ENCODE peak calls at places on chromosomes 3 and 15, in ten cellular contexts. Z, M, K, B, I, H, U, W, F and R are unnamed samples.

GRCh38 chr15:58521293-58521991 is 89.7 kb downstream of the LIPC start:
- DNase-seq in Z (no peak), I (no peak), M (peak), U (peak), W (peak), F (peak), H (no peak), K (no peak), B (peak), R (peak)

GRCh38 chr3:11154953-11155325 is 646 bp downstream of the HRH1 start:
- DNase-seq in K (no peak), U (no peak), I (no peak), Z (no peak), H (no peak), F (no peak), W (peak), M (no peak), B (peak), R (no peak)

GRCh38 chr3:122074621-122075265 is 19.6 kb downstream of the CD86 start:
- DNase-seq in W (no peak), U (no peak), B (no peak), H (no peak), I (peak), F (peak), M (no peak), K (no peak), Z (no peak), R (no peak)

GRCh38 chr3:112059497-112059896 is 25.0 kb downstream of the TMPRSS7 start:
- DNase-seq in Z (no peak), U (no peak), I (no peak), H (no peak), F (no peak), K (no peak), B (no peak), M (no peak), W (no peak), R (no peak)

GRCh38 chr3:185089343-185089742 is 63.5 kb downstream of the C3orf70 start:
- DNase-seq in W (no peak), Z (no peak), K (no peak), F (no peak), B (peak), M (no peak), I (no peak), H (no peak), U (no peak), R (no peak)

GRCh38 chr3:77536038-77536775 is 496.3 kb downstream of the ROBO2 start:
- DNase-seq in Z (no peak), K (no peak), W (peak), I (no peak), M (no peak), B (no peak), H (no peak), U (no peak), F (no peak), R (no peak)

GRCh38 chr3:179432021-179432420 is 19.2 kb downstream of the GNB4 start:
- DNase-seq in W (no peak), I (peak), H (no peak), K (no peak), Z (no peak), F (peak), U (no peak), B (no peak), M (no peak), R (no peak)

GRCh38 chr3:155745795-155746550 is 1.1 kb upstream of the PLCH1 start:
- DNase-seq in U (no peak), H (no peak), F (no peak), W (peak), Z (peak), M (peak), B (no peak), I (no peak), K (no peak), R (peak)

GRCh38 chr3:7779331-7779730 is 722.3 kb upstream of the LMCD1 start:
- DNase-seq in M (no peak), B (no peak), K (no peak), H (no peak), F (no peak), W (no peak), U (no peak), I (no peak), Z (no peak), R (no peak)

GRCh38 chr3:116314476-116314875 is 130.8 kb downstream of the LSAMP start:
- DNase-seq in W (no peak), K (no peak), F (no peak), B (no peak), U (peak), I (no peak), H (no peak), M (no peak), Z (no peak), R (no peak)

GRCh38 chr15:57388199-57388863 is 12.0 kb downstream of the CGNL1 start:
- DNase-seq in W (no peak), F (no peak), U (no peak), H (no peak), I (no peak), M (peak), B (no peak), Z (no peak), K (no peak), R (no peak)

GRCh38 chr3:97820780-97821179 is 1.0 kb upstream of the CRYBG3 start:
- DNase-seq in B (no peak), U (no peak), I (no peak), K (no peak), H (no peak), Z (no peak), W (no peak), M (no peak), F (no peak), R (no peak)

GRCh38 chr3:73614385-73614784 is 10.4 kb downstream of the PDZRN3 start:
- DNase-seq in H (no peak), W (no peak), F (no peak), M (peak), B (peak), U (peak), K (no peak), Z (no peak), I (no peak), R (no peak)

GRCh38 chr3:6989608-6990291 is 128.8 kb downstream of the GRM7 start:
- DNase-seq in M (no peak), I (no peak), Z (no peak), K (no peak), F (no peak), H (no peak), B (no peak), W (no peak), U (no peak), R (no peak)

GRCh38 chr3:45011756-45012441 is 14.2 kb upstream of the CLEC3B start:
- DNase-seq in H (peak), Z (no peak), I (peak), W (no peak), M (peak), U (peak), K (no peak), F (no peak), B (peak), R (no peak)

GRCh38 chr15:49439678-49440375 is 16.8 kb downstream of the FGF7 start:
- DNase-seq in K (no peak), H (no peak), U (no peak), B (peak), Z (no peak), M (no peak), W (no peak), I (no peak), F (no peak), R (no peak)

GRCh38 chr15:89416339-89417183 is 79.8 kb downstream of the RHCG start:
- DNase-seq in I (peak), H (peak), F (peak), M (peak), K (peak), Z (peak), W (peak), B (peak), U (peak), R (peak)

GRCh38 chr15:32886441-32886840 is 168.6 kb downstream of the GREM1 start:
- DNase-seq in M (no peak), K (no peak), F (no peak), U (no peak), W (peak), Z (no peak), B (no peak), I (no peak), H (no peak), R (no peak)

GRCh38 chr3:189338366-189338765 is 166.6 kb downstream of the TPRG1 start:
- DNase-seq in K (no peak), Z (no peak), M (no peak), I (no peak), U (no peak), H (no peak), F (no peak), B (no peak), W (no peak), R (no peak)

GRCh38 chr3:126911162-126912026 is 71.5 kb upstream of the PLXNA1 start:
- DNase-seq in B (peak), U (peak), K (peak), I (peak), M (no peak), Z (no peak), F (peak), H (peak), W (peak), R (peak)

GRCh38 chr15:62717496-62717895 is 325.1 kb upstream of the TPM1 start:
- DNase-seq in K (no peak), H (no peak), W (no peak), B (no peak), I (no peak), Z (no peak), U (no peak), M (no peak), F (no peak), R (no peak)

GRCh38 chr3:70803317-70803716 is 490.9 kb upstream of the MDFIC2 start:
- DNase-seq in K (no peak), B (no peak), Z (no peak), W (no peak), H (no peak), F (no peak), M (no peak), U (no peak), I (no peak), R (no peak)

GRCh38 chr15:40087991-40088928 is 20.4 kb downstream of the BMF start:
- DNase-seq in K (no peak), I (no peak), W (no peak), B (no peak), H (no peak), F (no peak), U (no peak), Z (no peak), M (peak), R (no peak)

GRCh38 chr3:53719796-53720195 is 126.4 kb downstream of the CHDH start:
- DNase-seq in U (no peak), Z (no peak), K (no peak), M (no peak), I (no peak), B (no peak), W (no peak), H (no peak), F (no peak), R (no peak)

GRCh38 chr3:169288548-169288947 is 375.0 kb downstream of the MECOM start:
- DNase-seq in M (no peak), I (no peak), K (no peak), Z (no peak), W (no peak), H (no peak), F (no peak), B (no peak), U (no peak), R (no peak)

GRCh38 chr3:31880020-31880419 is 101.0 kb downstream of the OSBPL10 start:
- DNase-seq in F (peak), U (no peak), H (peak), I (peak), K (no peak), B (peak), M (no peak), W (no peak), Z (no peak), R (no peak)

GRCh38 chr15:40918146-40918798 is 10.9 kb upstream of the DLL4 start:
- DNase-seq in I (no peak), B (no peak), F (no peak), W (no peak), U (no peak), M (no peak), H (no peak), K (no peak), Z (no peak), R (no peak)

GRCh38 chr3:69246612-69247011 is 124.2 kb upstream of the LMOD3 start:
- DNase-seq in K (no peak), U (no peak), Z (no peak), H (no peak), M (no peak), W (no peak), I (no peak), B (no peak), F (no peak), R (no peak)

GRCh38 chr3:69890094-69890493 is 109.4 kb upstream of the SAMMSON start:
- DNase-seq in M (no peak), I (no peak), H (no peak), F (no peak), B (peak), W (no peak), K (no peak), U (peak), Z (no peak), R (no peak)

GRCh38 chr3:127083778-127084355 is 101.0 kb downstream of the PLXNA1 start:
- DNase-seq in K (no peak), B (no peak), F (no peak), Z (no peak), M (no peak), I (no peak), H (no peak), W (no peak), U (no peak), R (no peak)

GRCh38 chr3:14362890-14363289 is 39.5 kb upstream of the SLC6A6 start:
- DNase-seq in K (no peak), W (no peak), H (no peak), B (no peak), M (no peak), U (no peak), I (no peak), Z (no peak), F (no peak), R (no peak)

GRCh38 chr15:56234804-56235203 is 8.9 kb downstream of the RFX7 start:
- DNase-seq in U (peak), F (no peak), W (no peak), I (no peak), H (no peak), B (no peak), Z (no peak), K (no peak), M (no peak), R (no peak)

GRCh38 chr15:63264685-63265302 is 12.6 kb upstream of the APH1B start:
- DNase-seq in H (no peak), W (no peak), M (no peak), U (no peak), B (peak), Z (no peak), I (no peak), F (no peak), K (no peak), R (no peak)

GRCh38 chr3:27554706-27555105 is 70.5 kb upstream of the SLC4A7 start:
- DNase-seq in B (no peak), H (no peak), W (no peak), U (no peak), M (no peak), F (no peak), I (no peak), K (no peak), Z (no peak), R (no peak)

GRCh38 chr15:90213818-90214204 is 12.7 kb downstream of the SEMA4B start:
- DNase-seq in F (no peak), I (no peak), W (no peak), M (peak), H (peak), K (no peak), Z (no peak), U (no peak), B (no peak), R (no peak)

GRCh38 chr15:89912145-89912673 is 543 bp downstream of the ARPIN start:
- DNase-seq in U (no peak), M (peak), F (no peak), B (no peak), H (no peak), I (no peak), W (peak), Z (no peak), K (no peak), R (peak)

GRCh38 chr3:16888785-16889607 is 4.2 kb downstream of the PLCL2 start:
- DNase-seq in B (no peak), W (no peak), Z (no peak), K (no peak), H (peak), I (peak), M (no peak), U (no peak), F (peak), R (no peak)

GRCh38 chr3:107024481-107025153 is 352.6 kb upstream of the CCDC54 start:
- DNase-seq in Z (no peak), B (no peak), F (no peak), M (no peak), K (no peak), W (no peak), H (no peak), U (no peak), I (no peak), R (no peak)